ENCODE peak calls at places on chromosomes 1 and 21, in six cellular contexts. S is Panc1; K is CD8-positive, alpha-beta T cell; A is PC-3; T is pancreas; Z is prostate gland. L is an unnamed sample.

GRCh38 chr1:7469255-7469938 is 301.7 kb upstream of the VAMP3 start:
- DNase-seq in S (no peak), K (no peak), A (no peak), T (no peak), Z (no peak), L (no peak)

GRCh38 chr1:44674113-44675000 is at the start of the genes ARMH1 and TMEM53:
- DNase-seq in S (peak; percentile 94), K (peak; percentile 91), A (peak; percentile 99), T (peak; percentile 100), Z (peak; percentile 100), L (peak; percentile 99)

GRCh38 chr1:230356869-230357778 is 69.0 kb downstream of the PGBD5 start:
- DNase-seq in S (no peak), K (no peak), A (no peak), T (no peak), Z (no peak), L (no peak)

GRCh38 chr1:28887418-28887834 is 26.9 kb upstream of the EPB41 start:
- DNase-seq in S (no peak), K (peak; percentile 27), A (peak; percentile 13), T (peak; percentile 30), Z (no peak), L (peak; percentile 80)

GRCh38 chr1:229169399-229169798 is 101.5 kb upstream of the RAB4A start:
- DNase-seq in S (no peak), K (no peak), A (no peak), T (no peak), Z (no peak), L (no peak)

GRCh38 chr1:1430114-1430982 is 5.1 kb upstream of the VWA1 start:
- DNase-seq in S (no peak), K (no peak), A (no peak), T (peak; percentile 87), Z (peak; percentile 62), L (peak; percentile 84)

GRCh38 chr1:11453742-11454442 is 25.1 kb upstream of the DISP3 start:
- DNase-seq in S (no peak), K (no peak), A (no peak), T (no peak), Z (no peak), L (no peak)

GRCh38 chr1:20771780-20772179 is 15.3 kb downstream of the HP1BP3 start:
- DNase-seq in S (no peak), K (no peak), A (no peak), T (no peak), Z (no peak), L (no peak)

GRCh38 chr1:226708967-226709396 is 30.1 kb downstream of the ITPKB start:
- DNase-seq in S (no peak), K (no peak), A (no peak), T (no peak), Z (no peak), L (no peak)

GRCh38 chr1:19877821-19878636 is 4.2 kb upstream of the OTUD3 start:
- DNase-seq in S (no peak), K (no peak), A (no peak), T (no peak), Z (peak; percentile 69), L (no peak)

GRCh38 chr1:74824497-74825107 is 91.7 kb downstream of the TYW3 start:
- DNase-seq in S (no peak), K (no peak), A (no peak), T (no peak), Z (no peak), L (no peak)

GRCh38 chr1:154422521-154422920 is 17.4 kb downstream of the IL6R start:
- DNase-seq in S (no peak), K (no peak), A (no peak), T (no peak), Z (no peak), L (no peak)

GRCh38 chr1:205325334-205325884 is 3.9 kb upstream of the NUAK2 start:
- DNase-seq in S (peak; percentile 74), K (peak; percentile 13), A (peak; percentile 93), T (peak; percentile 64), Z (peak; percentile 64), L (no peak)

GRCh38 chr1:164440222-164440621 is 118.8 kb upstream of the PBX1 start:
- DNase-seq in S (no peak), K (no peak), A (peak; percentile 13), T (peak; percentile 2), Z (no peak), L (no peak)

GRCh38 chr1:163090321-163090945 is 21.3 kb downstream of the RGS4 start:
- DNase-seq in S (no peak), K (no peak), A (peak; percentile 80), T (no peak), Z (no peak), L (no peak)

GRCh38 chr1:233732206-233732605 is 118.3 kb downstream of the KCNK1 start:
- DNase-seq in S (no peak), K (no peak), A (no peak), T (no peak), Z (no peak), L (no peak)

GRCh38 chr1:244833734-244834595 is 1.5 kb upstream of the COX20 start:
- DNase-seq in S (peak; percentile 58), K (peak; percentile 27), A (peak; percentile 85), T (peak; percentile 63), Z (peak; percentile 42), L (peak; percentile 81)

GRCh38 chr1:235867903-235868469 is 1.3 kb upstream of the LYST start:
- DNase-seq in S (no peak), K (no peak), A (no peak), T (no peak), Z (no peak), L (no peak)

GRCh38 chr21:45430521-45431501 is 25.8 kb downstream of the COL18A1 start:
- DNase-seq in S (no peak), K (no peak), A (no peak), T (peak; percentile 30), Z (no peak), L (no peak)

GRCh38 chr1:93593868-93594602 is 87.6 kb downstream of the BCAR3 start:
- DNase-seq in S (no peak), K (no peak), A (no peak), T (no peak), Z (no peak), L (no peak)

GRCh38 chr1:1069061-1069710 is 4.9 kb downstream of the RNF223 start:
- DNase-seq in S (peak; percentile 61), K (peak; percentile 86), A (peak; percentile 97), T (peak; percentile 78), Z (peak; percentile 85), L (peak; percentile 91)

GRCh38 chr1:101317590-101317989 is 80.8 kb downstream of the S1PR1 start:
- DNase-seq in S (no peak), K (no peak), A (no peak), T (no peak), Z (no peak), L (no peak)

GRCh38 chr1:214707306-214708087 is 104.5 kb downstream of the CENPF start:
- DNase-seq in S (no peak), K (no peak), A (no peak), T (no peak), Z (no peak), L (no peak)

GRCh38 chr1:231778009-231778719 is 151.6 kb downstream of the DISC1 start:
- DNase-seq in S (no peak), K (no peak), A (peak; percentile 89), T (no peak), Z (peak; percentile 67), L (no peak)

GRCh38 chr1:114154146-114154962 is 685 bp upstream of the SYT6 start:
- DNase-seq in S (no peak), K (no peak), A (no peak), T (peak; percentile 17), Z (no peak), L (no peak)

GRCh38 chr1:216866714-216867113 is 143.5 kb upstream of the ESRRG start:
- DNase-seq in S (no peak), K (no peak), A (no peak), T (no peak), Z (no peak), L (no peak)

GRCh38 chr1:1168156-1168450 is 5.6 kb upstream of the TTLL10 start:
- DNase-seq in S (no peak), K (no peak), A (no peak), T (no peak), Z (no peak), L (no peak)

DNA sequence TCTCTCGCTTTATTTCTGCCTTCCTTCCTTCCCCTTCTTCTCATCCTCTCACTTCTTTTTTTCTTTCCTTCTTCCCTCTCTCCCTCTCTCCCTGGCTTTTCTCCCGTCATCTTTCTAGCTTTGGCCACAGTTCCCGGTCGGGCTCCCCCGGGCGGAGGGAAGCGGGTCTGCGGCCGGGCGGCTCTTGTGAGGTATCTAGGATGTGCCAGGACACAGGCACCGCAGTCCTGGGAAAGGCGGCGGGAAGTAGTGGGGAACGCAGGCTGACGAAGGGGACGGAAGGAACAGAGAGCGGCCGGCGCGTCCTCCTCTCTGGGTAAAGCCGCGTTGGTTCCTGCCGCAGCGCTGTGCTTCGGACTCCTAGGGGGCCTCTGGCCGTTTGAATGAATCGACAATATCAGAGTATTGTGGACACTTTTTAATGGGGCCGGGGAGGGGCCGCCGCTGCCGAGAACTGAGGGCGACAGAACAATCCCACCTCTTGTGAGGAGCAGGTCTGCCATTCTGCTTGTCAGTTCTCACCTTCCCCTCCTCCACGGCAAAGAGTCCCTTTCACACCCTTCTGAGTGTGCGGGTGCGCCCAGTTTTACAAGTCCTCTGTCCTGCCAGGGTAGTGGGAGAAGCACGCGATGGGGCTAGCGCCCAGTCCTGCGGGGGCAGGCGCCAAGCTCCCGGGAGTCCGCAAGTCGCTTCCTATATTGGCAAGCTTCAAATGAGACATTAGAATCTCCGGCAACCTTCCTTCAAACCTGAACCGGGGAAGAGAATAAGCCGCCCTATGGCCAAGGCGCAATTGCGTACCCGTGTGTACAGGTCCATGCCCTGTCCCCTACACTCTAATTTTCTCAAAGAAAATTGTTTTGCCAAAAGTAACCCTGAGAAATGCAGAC is 1.1 kb upstream of the LHX9 start:
- DNase-seq in S (no peak), K (no peak), A (peak; percentile 79), T (no peak), Z (no peak), L (peak; percentile 75)
- H3K4me3 ChIP-seq in S (peak overlapping the region; percentile 49), K (peak overlapping the region; percentile 15), A (peak overlapping the region; percentile 81), T (no peak overlapping the region), Z (no peak overlapping the region), L (peak overlapping the region; percentile 18)

GRCh38 chr1:71644997-71645396 is 564.2 kb upstream of the ZRANB2 start:
- DNase-seq in S (no peak), K (no peak), A (no peak), T (no peak), Z (no peak), L (no peak)

GRCh38 chr1:71640131-71640530 is 559.3 kb upstream of the ZRANB2 start:
- DNase-seq in S (no peak), K (no peak), A (no peak), T (no peak), Z (no peak), L (no peak)

GRCh38 chr1:71641903-71642302 is 561.1 kb upstream of the ZRANB2 start:
- DNase-seq in S (no peak), K (no peak), A (no peak), T (no peak), Z (no peak), L (no peak)

GRCh38 chr1:71638081-71638766 is 557.4 kb upstream of the ZRANB2 start:
- DNase-seq in S (no peak), K (no peak), A (peak; percentile 61), T (no peak), Z (no peak), L (no peak)

GRCh38 chr1:71641013-71641412 is 560.2 kb upstream of the ZRANB2 start:
- DNase-seq in S (no peak), K (no peak), A (no peak), T (no peak), Z (no peak), L (no peak)
- H3K27ac ChIP-seq in S (no peak overlapping the region), K (no peak overlapping the region), A (no peak overlapping the region), T (no peak overlapping the region), Z (no peak overlapping the region), L (no peak overlapping the region)

GRCh38 chr1:221053889-221054288 is 174.6 kb downstream of the HLX start:
- DNase-seq in S (no peak), K (no peak), A (peak; percentile 94), T (no peak), Z (no peak), L (no peak)
- H3K36me3 ChIP-seq in S (no peaks in the 10 kb centered on the region), K (no peaks in the 10 kb centered on the region), A (no peaks in the 10 kb centered on the region), T (no peaks in the 10 kb centered on the region), Z (no peaks in the 10 kb centered on the region), L (no peaks in the 10 kb centered on the region)

GRCh38 chr1:183931646-183932271 is 105.8 kb downstream of the COLGALT2 start:
- DNase-seq in S (no peak), K (no peak), A (no peak), T (no peak), Z (no peak), L (no peak)
- H3K4me3 ChIP-seq in S (no peak overlapping the region), K (no peak overlapping the region), A (no peak overlapping the region), T (no peak overlapping the region), Z (no peak overlapping the region), L (no peak overlapping the region)

L was measured in upper lobe of right lung.